ENCODE peak calls at places on chromosomes 13 and 19, in four cellular contexts. F, E, L and U are unnamed samples.

GRCh38 chr13:110627351-110627750 is 12.0 kb downstream of the NAXD start:
- DNase-seq in F (peak; percentile 57), E (no peak), L (no peak), U (no peak)

GRCh38 chr13:23175920-23176319 is 4.9 kb upstream of the SGCG start:
- DNase-seq in F (no peak), E (no peak), L (peak; percentile 7), U (no peak)

GRCh38 chr19:56162258-56162657 is 13.6 kb upstream of the GALP start:
- DNase-seq in F (no peak), E (no peak), L (no peak), U (peak; percentile 74)

GRCh38 chr13:73177911-73178565 is 119.2 kb downstream of the KLF5 start:
- DNase-seq in F (no peak), E (no peak), L (no peak), U (no peak)

GRCh38 chr19:35331551-35332214 is 2.7 kb downstream of the CD22 start:
- DNase-seq in F (no peak), E (no peak), L (no peak), U (no peak)

GRCh38 chr13:77981191-77981925 is 62.7 kb upstream of the EDNRB start:
- DNase-seq in F (peak; percentile 39), E (no peak), L (no peak), U (no peak)

GRCh38 chr13:109481046-109481445 is 305.3 kb downstream of the IRS2 start:
- DNase-seq in F (no peak), E (peak; percentile 67), L (no peak), U (no peak)

GRCh38 chr13:46934749-46935148 is 37.9 kb upstream of the HTR2A start:
- DNase-seq in F (peak; percentile 53), E (no peak), L (no peak), U (no peak)

GRCh38 chr19:39131255-39131755 is 5.7 kb downstream of the PAK4 start:
- DNase-seq in F (no peak), E (no peak), L (no peak), U (no peak)

GRCh38 chr19:49064029-49064629 is 489 bp downstream of the NTF4 start:
- DNase-seq in F (peak; percentile 74), E (no peak), L (no peak), U (no peak)

GRCh38 chr13:29472317-29472961 is 123.0 kb downstream of the SLC7A1 start:
- DNase-seq in F (peak; percentile 29), E (peak; percentile 42), L (peak; percentile 61), U (no peak)

GRCh38 chr13:102100234-102100633 is 301.6 kb downstream of the FGF14 start:
- DNase-seq in F (no peak), E (no peak), L (no peak), U (no peak)

GRCh38 chr19:1063030-1063908 is 3.7 kb upstream of the ARHGAP45 start:
- DNase-seq in F (no peak), E (no peak), L (no peak), U (no peak)

GRCh38 chr13:75469087-75469486 is 12.9 kb downstream of the TBC1D4 start:
- DNase-seq in F (no peak), E (no peak), L (peak; percentile 65), U (no peak)

GRCh38 chr13:98478134-98479129 is 98.5 kb downstream of the STK24 start:
- DNase-seq in F (peak; percentile 56), E (no peak), L (no peak), U (peak; percentile 86)

GRCh38 chr13:114000151-114001040 is 26.5 kb upstream of the C13orf46 start:
- DNase-seq in F (no peak), E (no peak), L (no peak), U (no peak)

GRCh38 chr13:46126074-46126473 is 21.2 kb upstream of the CPB2 start:
- DNase-seq in F (no peak), E (no peak), L (no peak), U (no peak)

GRCh38 chr19:31537136-31537535 is 187.9 kb upstream of the TSHZ3 start:
- DNase-seq in F (no peak), E (no peak), L (no peak), U (no peak)

GRCh38 chr19:3154957-3155736 is 19.3 kb downstream of the GNA15 start:
- DNase-seq in F (peak; percentile 100), E (peak; percentile 93), L (peak; percentile 94), U (peak; percentile 85)

GRCh38 chr13:39892731-39893293 is 237.3 kb downstream of the COG6 start:
- DNase-seq in F (no peak), E (no peak), L (peak; percentile 63), U (no peak)

GRCh38 chr13:103282571-103283450 is 216.6 kb upstream of the SLC10A2 start:
- DNase-seq in F (peak; percentile 97), E (no peak), L (no peak), U (peak; percentile 87)

GRCh38 chr19:32603961-32604360 is 23.0 kb downstream of the PDCD5 start:
- DNase-seq in F (no peak), E (no peak), L (no peak), U (no peak)

GRCh38 chr13:97386832-97387486 is 47.0 kb upstream of the RAP2A start:
- DNase-seq in F (no peak), E (peak; percentile 27), L (no peak), U (no peak)

GRCh38 chr13:71412231-71412630 is 454.8 kb downstream of the DACH1 start:
- DNase-seq in F (no peak), E (no peak), L (no peak), U (no peak)

GRCh38 chr13:28140433-28141125 is 2.2 kb downstream of the PAN3 start:
- DNase-seq in F (no peak), E (no peak), L (peak; percentile 24), U (no peak)

GRCh38 chr19:9914315-9915207 is 21.8 kb downstream of the OLFM2 start:
- DNase-seq in F (peak; percentile 77), E (peak; percentile 78), L (peak; percentile 94), U (no peak)

GRCh38 chr13:94678845-94679244 is 33.5 kb downstream of the SOX21 start:
- DNase-seq in F (no peak), E (no peak), L (no peak), U (no peak)

GRCh38 chr19:48516536-48516935 is 4.9 kb upstream of the LMTK3 start:
- DNase-seq in F (no peak), E (no peak), L (no peak), U (no peak)

GRCh38 chr13:21048901-21049655 is 12.3 kb downstream of the LATS2 start:
- DNase-seq in F (no peak), E (no peak), L (no peak), U (no peak)

DNA sequence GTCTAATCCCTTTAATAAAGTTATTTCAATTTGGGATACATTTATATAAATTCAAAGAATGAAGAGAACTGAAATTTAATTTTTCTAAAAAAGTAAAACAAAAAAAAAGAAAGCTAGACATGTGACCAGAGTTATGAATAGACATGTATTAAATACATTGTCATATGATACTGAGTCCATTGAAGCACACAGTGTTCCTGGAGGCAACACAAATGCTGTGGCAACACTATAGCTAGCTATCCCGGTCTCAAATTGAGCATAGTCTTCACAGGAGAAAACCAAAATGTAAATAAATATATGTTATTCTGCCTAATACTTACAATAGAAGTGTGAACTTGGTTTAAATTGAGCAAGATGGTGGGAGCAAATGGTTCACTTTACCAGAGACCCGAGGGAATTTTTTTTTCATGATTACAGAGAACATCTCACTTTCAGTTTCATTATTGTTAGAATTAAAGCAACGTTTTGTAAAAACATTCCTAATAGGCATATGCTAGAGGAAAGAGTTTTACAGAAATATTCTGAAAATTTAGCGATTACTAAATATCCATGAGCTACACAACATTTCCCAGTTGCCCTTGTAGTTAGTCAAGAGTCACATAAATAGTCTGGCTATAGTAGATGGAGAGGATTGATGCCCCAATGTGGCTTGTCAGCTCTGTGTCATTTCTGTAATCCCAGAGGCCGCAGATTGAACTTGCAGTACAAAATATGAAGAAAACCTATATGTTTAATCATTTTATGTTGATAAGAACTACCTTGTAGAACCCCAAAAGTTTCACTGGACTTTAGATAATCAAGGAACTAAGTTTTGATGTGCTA is 775.7 kb upstream of the SPRY2 start:
- DNase-seq in F (peak; percentile 3), E (no peak), L (no peak), U (no peak)
- H3K27me3 ChIP-seq in F (no peaks in the 10 kb centered on the region), E (no peaks in the 10 kb centered on the region), L (no peaks in the 10 kb centered on the region), U (no peaks in the 10 kb centered on the region)

GRCh38 chr19:51259348-51260245 is 8.7 kb downstream of the SIGLECL1 start:
- DNase-seq in F (peak; percentile 24), E (peak; percentile 20), L (peak; percentile 58), U (no peak)
- TF ChIP-seq CTCF in F (peak; percentile 80), E (peak; percentile 51), L (peak; percentile 83), U (peak; percentile 85)

DNA sequence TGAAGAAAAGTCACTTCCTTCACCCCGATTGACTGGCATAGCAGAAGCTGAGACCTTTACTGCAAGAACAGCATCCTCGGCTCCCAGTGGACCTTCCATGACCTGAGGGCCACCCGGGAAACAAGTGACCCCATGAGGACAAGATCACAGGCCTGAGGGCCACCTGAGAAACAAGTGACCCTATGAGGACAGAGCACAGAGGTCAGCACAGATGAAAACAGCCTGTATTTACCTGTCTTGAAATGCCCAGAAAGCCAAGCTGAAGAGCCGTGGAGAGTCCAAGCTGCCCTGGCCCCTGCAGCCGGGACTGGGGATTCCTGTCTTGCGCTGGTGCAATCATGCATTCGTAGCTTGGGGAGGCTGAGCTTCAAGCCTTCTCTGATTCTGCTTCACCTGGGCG is 114.2 kb upstream of the SPACA7 start:
- DNase-seq in F (no peak), E (no peak), L (no peak), U (no peak)
- H3K27me3 ChIP-seq in F (no peaks in the 10 kb centered on the region), E (no peaks in the 10 kb centered on the region), L (peaks cover 29% of the 10 kb centered on the region), U (no peaks in the 10 kb centered on the region)

GRCh38 chr13:79312456-79312855 is 93.6 kb downstream of the RBM26 start:
- DNase-seq in F (no peak), E (no peak), L (no peak), U (no peak)

GRCh38 chr13:79307433-79307861 is 98.6 kb downstream of the RBM26 start:
- DNase-seq in F (no peak), E (no peak), L (no peak), U (peak; percentile 2)

GRCh38 chr13:79311456-79311855 is 94.6 kb downstream of the RBM26 start:
- DNase-seq in F (no peak), E (no peak), L (no peak), U (no peak)

GRCh38 chr13:79307866-79308298 is 98.2 kb downstream of the RBM26 start:
- DNase-seq in F (peak; percentile 51), E (peak; percentile 25), L (no peak), U (peak; percentile 2)

GRCh38 chr13:79309690-79310089 is 96.4 kb downstream of the RBM26 start:
- DNase-seq in F (no peak), E (no peak), L (no peak), U (no peak)
- TF ChIP-seq CTCF in F (no peak), E (no peak), L (no peak), U (no peak)